ENCODE peak calls at places on chromosomes 7 and 10, in nine cellular contexts. One of them, this sample, is unnamed.

GRCh38 chr10:132103116-132103910 is 37.6 kb downstream of the JAKMIP3 start:
- DNase-seq in T follicular helper cell: no peak
- DNase-seq in WERI-Rb-1: no peak
- DNase-seq in caudate nucleus: no peak
- DNase-seq in activated CD4-positive, alpha-beta T cell treated with anti-CD3 and anti-CD28 coated beads, Interleukin-2, amount 10 ng/mL, durations not matched to agents 7 days and 5 days: no peak
- DNase-seq in M059J: no peak
- DNase-seq in NCI-H1105 treated with DMSO at 0.1 percent for 48 hours: no peak
- DNase-seq in stimulated activated naive CD4-positive, alpha-beta T cell: no peak
- DNase-seq in T-cell: no peak
- DNase-seq in this sample: no peak

GRCh38 chr7:5203138-5203537 is 13.1 kb downstream of the WIPI2 start:
- DNase-seq in T follicular helper cell: no peak
- DNase-seq in WERI-Rb-1: no peak
- DNase-seq in caudate nucleus: no peak
- DNase-seq in activated CD4-positive, alpha-beta T cell treated with anti-CD3 and anti-CD28 coated beads, Interleukin-2, amount 10 ng/mL, durations not matched to agents 7 days and 5 days: no peak
- DNase-seq in M059J: no peak
- DNase-seq in NCI-H1105 treated with DMSO at 0.1 percent for 48 hours: no peak
- DNase-seq in stimulated activated naive CD4-positive, alpha-beta T cell: no peak
- DNase-seq in T-cell: no peak
- DNase-seq in this sample: no peak

GRCh38 chr7:158705234-158705890 is 758 bp upstream of the NCAPG2 start:
- DNase-seq in T follicular helper cell: no peak
- DNase-seq in WERI-Rb-1: no peak
- DNase-seq in caudate nucleus: no peak
- DNase-seq in activated CD4-positive, alpha-beta T cell treated with anti-CD3 and anti-CD28 coated beads, Interleukin-2, amount 10 ng/mL, durations not matched to agents 7 days and 5 days: no peak
- DNase-seq in M059J: peak
- DNase-seq in NCI-H1105 treated with DMSO at 0.1 percent for 48 hours: peak
- DNase-seq in stimulated activated naive CD4-positive, alpha-beta T cell: peak
- DNase-seq in T-cell: peak
- DNase-seq in this sample: no peak

GRCh38 chr7:147894271-147894670 is 696.3 kb upstream of the C7orf33 start:
- DNase-seq in T follicular helper cell: no peak
- DNase-seq in WERI-Rb-1: no peak
- DNase-seq in caudate nucleus: no peak
- DNase-seq in activated CD4-positive, alpha-beta T cell treated with anti-CD3 and anti-CD28 coated beads, Interleukin-2, amount 10 ng/mL, durations not matched to agents 7 days and 5 days: no peak
- DNase-seq in M059J: no peak
- DNase-seq in NCI-H1105 treated with DMSO at 0.1 percent for 48 hours: no peak
- DNase-seq in stimulated activated naive CD4-positive, alpha-beta T cell: no peak
- DNase-seq in T-cell: no peak
- DNase-seq in this sample: no peak

GRCh38 chr10:77873558-77874380 is 52.8 kb downstream of the DLG5 start:
- DNase-seq in T follicular helper cell: no peak
- DNase-seq in WERI-Rb-1: no peak
- DNase-seq in caudate nucleus: no peak
- DNase-seq in activated CD4-positive, alpha-beta T cell treated with anti-CD3 and anti-CD28 coated beads, Interleukin-2, amount 10 ng/mL, durations not matched to agents 7 days and 5 days: peak
- DNase-seq in M059J: peak
- DNase-seq in NCI-H1105 treated with DMSO at 0.1 percent for 48 hours: no peak
- DNase-seq in stimulated activated naive CD4-positive, alpha-beta T cell: no peak
- DNase-seq in T-cell: peak
- DNase-seq in this sample: no peak

GRCh38 chr10:70776455-70777005 is 8.6 kb downstream of the TBATA start:
- DNase-seq in T follicular helper cell: no peak
- DNase-seq in WERI-Rb-1: no peak
- DNase-seq in caudate nucleus: no peak
- DNase-seq in activated CD4-positive, alpha-beta T cell treated with anti-CD3 and anti-CD28 coated beads, Interleukin-2, amount 10 ng/mL, durations not matched to agents 7 days and 5 days: no peak
- DNase-seq in M059J: no peak
- DNase-seq in NCI-H1105 treated with DMSO at 0.1 percent for 48 hours: no peak
- DNase-seq in stimulated activated naive CD4-positive, alpha-beta T cell: no peak
- DNase-seq in T-cell: no peak
- DNase-seq in this sample: no peak

GRCh38 chr10:14386202-14386593 is 55.5 kb upstream of the FRMD4A start:
- DNase-seq in T follicular helper cell: no peak
- DNase-seq in WERI-Rb-1: no peak
- DNase-seq in caudate nucleus: no peak
- DNase-seq in activated CD4-positive, alpha-beta T cell treated with anti-CD3 and anti-CD28 coated beads, Interleukin-2, amount 10 ng/mL, durations not matched to agents 7 days and 5 days: peak
- DNase-seq in M059J: peak
- DNase-seq in NCI-H1105 treated with DMSO at 0.1 percent for 48 hours: no peak
- DNase-seq in stimulated activated naive CD4-positive, alpha-beta T cell: no peak
- DNase-seq in T-cell: no peak
- DNase-seq in this sample: no peak

GRCh38 chr7:47990592-47990991 is 11.2 kb upstream of the HUS1 start:
- DNase-seq in T follicular helper cell: no peak
- DNase-seq in WERI-Rb-1: no peak
- DNase-seq in caudate nucleus: no peak
- DNase-seq in activated CD4-positive, alpha-beta T cell treated with anti-CD3 and anti-CD28 coated beads, Interleukin-2, amount 10 ng/mL, durations not matched to agents 7 days and 5 days: no peak
- DNase-seq in M059J: no peak
- DNase-seq in NCI-H1105 treated with DMSO at 0.1 percent for 48 hours: no peak
- DNase-seq in stimulated activated naive CD4-positive, alpha-beta T cell: no peak
- DNase-seq in T-cell: no peak
- DNase-seq in this sample: no peak

GRCh38 chr10:110010076-110011069 is 2.6 kb downstream of the ADD3 start:
- DNase-seq in T follicular helper cell: peak
- DNase-seq in WERI-Rb-1: no peak
- DNase-seq in caudate nucleus: no peak
- DNase-seq in activated CD4-positive, alpha-beta T cell treated with anti-CD3 and anti-CD28 coated beads, Interleukin-2, amount 10 ng/mL, durations not matched to agents 7 days and 5 days: peak
- DNase-seq in M059J: peak
- DNase-seq in NCI-H1105 treated with DMSO at 0.1 percent for 48 hours: no peak
- DNase-seq in stimulated activated naive CD4-positive, alpha-beta T cell: peak
- DNase-seq in T-cell: peak
- DNase-seq in this sample: peak

GRCh38 chr10:78570633-78571032 is 498.1 kb upstream of the ZMIZ1 start:
- DNase-seq in T follicular helper cell: no peak
- DNase-seq in WERI-Rb-1: no peak
- DNase-seq in caudate nucleus: no peak
- DNase-seq in activated CD4-positive, alpha-beta T cell treated with anti-CD3 and anti-CD28 coated beads, Interleukin-2, amount 10 ng/mL, durations not matched to agents 7 days and 5 days: no peak
- DNase-seq in M059J: no peak
- DNase-seq in NCI-H1105 treated with DMSO at 0.1 percent for 48 hours: no peak
- DNase-seq in stimulated activated naive CD4-positive, alpha-beta T cell: no peak
- DNase-seq in T-cell: no peak
- DNase-seq in this sample: no peak

GRCh38 chr7:140304071-140304799 is 94.1 kb downstream of the SLC37A3 start:
- DNase-seq in T follicular helper cell: peak
- DNase-seq in WERI-Rb-1: peak
- DNase-seq in caudate nucleus: no peak
- DNase-seq in activated CD4-positive, alpha-beta T cell treated with anti-CD3 and anti-CD28 coated beads, Interleukin-2, amount 10 ng/mL, durations not matched to agents 7 days and 5 days: peak
- DNase-seq in M059J: peak
- DNase-seq in NCI-H1105 treated with DMSO at 0.1 percent for 48 hours: no peak
- DNase-seq in stimulated activated naive CD4-positive, alpha-beta T cell: peak
- DNase-seq in T-cell: peak
- DNase-seq in this sample: peak

GRCh38 chr7:95324396-95324795 is at the start of gene PON1:
- DNase-seq in T follicular helper cell: peak
- DNase-seq in WERI-Rb-1: no peak
- DNase-seq in caudate nucleus: no peak
- DNase-seq in activated CD4-positive, alpha-beta T cell treated with anti-CD3 and anti-CD28 coated beads, Interleukin-2, amount 10 ng/mL, durations not matched to agents 7 days and 5 days: peak
- DNase-seq in M059J: no peak
- DNase-seq in NCI-H1105 treated with DMSO at 0.1 percent for 48 hours: no peak
- DNase-seq in stimulated activated naive CD4-positive, alpha-beta T cell: no peak
- DNase-seq in T-cell: no peak
- DNase-seq in this sample: no peak

GRCh38 chr10:87861566-87861952 is 1.8 kb downstream of the KLLN start:
- DNase-seq in T follicular helper cell: no peak
- DNase-seq in WERI-Rb-1: no peak
- DNase-seq in caudate nucleus: peak
- DNase-seq in activated CD4-positive, alpha-beta T cell treated with anti-CD3 and anti-CD28 coated beads, Interleukin-2, amount 10 ng/mL, durations not matched to agents 7 days and 5 days: no peak
- DNase-seq in M059J: no peak
- DNase-seq in NCI-H1105 treated with DMSO at 0.1 percent for 48 hours: no peak
- DNase-seq in stimulated activated naive CD4-positive, alpha-beta T cell: peak
- DNase-seq in T-cell: no peak
- DNase-seq in this sample: no peak

GRCh38 chr7:111892568-111892967 is 313.6 kb downstream of the DOCK4 start:
- DNase-seq in T follicular helper cell: no peak
- DNase-seq in WERI-Rb-1: no peak
- DNase-seq in caudate nucleus: no peak
- DNase-seq in activated CD4-positive, alpha-beta T cell treated with anti-CD3 and anti-CD28 coated beads, Interleukin-2, amount 10 ng/mL, durations not matched to agents 7 days and 5 days: no peak
- DNase-seq in M059J: no peak
- DNase-seq in NCI-H1105 treated with DMSO at 0.1 percent for 48 hours: no peak
- DNase-seq in stimulated activated naive CD4-positive, alpha-beta T cell: no peak
- DNase-seq in T-cell: no peak
- DNase-seq in this sample: no peak

GRCh38 chr10:46541735-46542566 is 14.5 kb downstream of the GPRIN2 start:
- DNase-seq in T follicular helper cell: no peak
- DNase-seq in WERI-Rb-1: peak
- DNase-seq in caudate nucleus: no peak
- DNase-seq in activated CD4-positive, alpha-beta T cell treated with anti-CD3 and anti-CD28 coated beads, Interleukin-2, amount 10 ng/mL, durations not matched to agents 7 days and 5 days: no peak
- DNase-seq in M059J: no peak
- DNase-seq in NCI-H1105 treated with DMSO at 0.1 percent for 48 hours: no peak
- DNase-seq in stimulated activated naive CD4-positive, alpha-beta T cell: no peak
- DNase-seq in T-cell: no peak
- DNase-seq in this sample: no peak

GRCh38 chr10:21406595-21407218 is 118.8 kb downstream of the SKIDA1 start:
- DNase-seq in T follicular helper cell: no peak
- DNase-seq in WERI-Rb-1: no peak
- DNase-seq in caudate nucleus: no peak
- DNase-seq in activated CD4-positive, alpha-beta T cell treated with anti-CD3 and anti-CD28 coated beads, Interleukin-2, amount 10 ng/mL, durations not matched to agents 7 days and 5 days: peak
- DNase-seq in M059J: peak
- DNase-seq in NCI-H1105 treated with DMSO at 0.1 percent for 48 hours: no peak
- DNase-seq in stimulated activated naive CD4-positive, alpha-beta T cell: peak
- DNase-seq in T-cell: no peak
- DNase-seq in this sample: no peak

GRCh38 chr7:11228515-11228914 is 254.8 kb downstream of the PHF14 start:
- DNase-seq in T follicular helper cell: no peak
- DNase-seq in WERI-Rb-1: no peak
- DNase-seq in caudate nucleus: no peak
- DNase-seq in activated CD4-positive, alpha-beta T cell treated with anti-CD3 and anti-CD28 coated beads, Interleukin-2, amount 10 ng/mL, durations not matched to agents 7 days and 5 days: no peak
- DNase-seq in M059J: peak
- DNase-seq in NCI-H1105 treated with DMSO at 0.1 percent for 48 hours: peak
- DNase-seq in stimulated activated naive CD4-positive, alpha-beta T cell: no peak
- DNase-seq in T-cell: no peak
- DNase-seq in this sample: no peak

GRCh38 chr7:41879113-41879385 is 176.2 kb upstream of the INHBA start:
- DNase-seq in T follicular helper cell: no peak
- DNase-seq in WERI-Rb-1: no peak
- DNase-seq in caudate nucleus: no peak
- DNase-seq in activated CD4-positive, alpha-beta T cell treated with anti-CD3 and anti-CD28 coated beads, Interleukin-2, amount 10 ng/mL, durations not matched to agents 7 days and 5 days: no peak
- DNase-seq in M059J: peak
- DNase-seq in NCI-H1105 treated with DMSO at 0.1 percent for 48 hours: no peak
- DNase-seq in stimulated activated naive CD4-positive, alpha-beta T cell: no peak
- DNase-seq in T-cell: no peak
- DNase-seq in this sample: no peak

This sample was measured in central memory CD4-positive, alpha-beta T cell.